ENCODE peak calls at places on chromosomes 4 and X, in five cellular contexts. S, Y, F, G and D are unnamed samples.
A peak's percentile ranks its signal among the peaks of the same experiment; 100 is the strongest.

GRCh38 chr4:84803720-84804119 is 162.8 kb downstream of the WDFY3 start:
- DNase-seq in S (no peak), F (no peak), Y (no peak), G (no peak), D (no peak)

GRCh38 chr4:7938513-7939376 is 916 bp downstream of the AFAP1 start:
- DNase-seq in Y (peak; percentile 68), F (peak; percentile 12), S (no peak), G (no peak), D (no peak)

GRCh38 chr4:140152015-140152703 is 1.8 kb downstream of the MAML3 start:
- DNase-seq in S (no peak), F (no peak), G (peak; percentile 85), Y (peak; percentile 84), D (no peak)

GRCh38 chr4:7206385-7206784 is 14.0 kb downstream of the SORCS2 start:
- DNase-seq in G (no peak), Y (no peak), S (no peak), F (no peak), D (peak; percentile 59)

GRCh38 chr4:88107406-88108107 is 50.9 kb downstream of the ABCG2 start:
- DNase-seq in F (no peak), Y (no peak), G (no peak), S (no peak), D (no peak)

GRCh38 chrX:115709039-115709438 is 148.1 kb downstream of the PLS3 start:
- DNase-seq in G (no peak), F (no peak), S (no peak), Y (no peak), D (no peak)

GRCh38 chr4:152456609-152457008 is 79.3 kb downstream of the FBXW7 start:
- DNase-seq in G (no peak), S (no peak), Y (no peak), F (no peak), D (no peak)

GRCh38 chr4:95508421-95508820 is 40.4 kb downstream of the UNC5C start:
- DNase-seq in G (no peak), S (no peak), F (no peak), Y (no peak), D (no peak)

GRCh38 chr4:110876866-110877265 is 254.0 kb upstream of the PITX2 start:
- DNase-seq in F (no peak), Y (no peak), G (no peak), S (no peak), D (no peak)

GRCh38 chr4:185036842-185037241 is 18.6 kb downstream of the HELT start:
- DNase-seq in S (no peak), G (no peak), F (no peak), Y (no peak), D (no peak)

GRCh38 chr4:121777625-121778024 is 12.7 kb upstream of the SMIM43 start:
- DNase-seq in G (no peak), S (no peak), Y (no peak), F (no peak), D (no peak)

GRCh38 chr4:30716158-30716557 is 4.0 kb upstream of the PCDH7 start:
- DNase-seq in F (no peak), Y (peak; percentile 60), G (no peak), S (no peak), D (no peak)

GRCh38 chrX:156001667-156002021 is 4.1 kb downstream of the IL9R start:
- DNase-seq in S (no peak), G (no peak), F (no peak), Y (no peak), D (no peak)

GRCh38 chr4:16779028-16779675 is 119.3 kb downstream of the LDB2 start:
- DNase-seq in S (no peak), G (no peak), F (no peak), Y (no peak), D (no peak)

GRCh38 chr4:3374011-3374645 is 67.6 kb upstream of the HGFAC start:
- DNase-seq in Y (no peak), S (no peak), G (no peak), F (no peak), D (no peak)

GRCh38 chrX:72540318-72540717 is 32.3 kb downstream of the HDAC8 start:
- DNase-seq in Y (peak; percentile 6), S (no peak), G (no peak), F (no peak), D (no peak)

GRCh38 chr4:9913846-9914245 is 107.5 kb downstream of the SLC2A9 start:
- DNase-seq in S (no peak), Y (no peak), G (no peak), F (no peak), D (no peak)

GRCh38 chrX:41435708-41436107 is 11.4 kb upstream of the NYX start:
- DNase-seq in Y (no peak), G (no peak), F (no peak), S (no peak), D (no peak)

GRCh38 chr4:180751009-180751408 is 1492.2 kb upstream of the TENM3 start:
- DNase-seq in G (no peak), F (no peak), S (no peak), Y (no peak), D (no peak)

GRCh38 chr4:135371137-135371536 is 1169.5 kb upstream of the PABPC4L start:
- DNase-seq in F (no peak), S (no peak), G (no peak), Y (no peak), D (no peak)
- TF ChIP-seq CTCF in F (no peak), S (no peak), G (peak; percentile 31), Y (no peak), D (peak; percentile 37)

DNA sequence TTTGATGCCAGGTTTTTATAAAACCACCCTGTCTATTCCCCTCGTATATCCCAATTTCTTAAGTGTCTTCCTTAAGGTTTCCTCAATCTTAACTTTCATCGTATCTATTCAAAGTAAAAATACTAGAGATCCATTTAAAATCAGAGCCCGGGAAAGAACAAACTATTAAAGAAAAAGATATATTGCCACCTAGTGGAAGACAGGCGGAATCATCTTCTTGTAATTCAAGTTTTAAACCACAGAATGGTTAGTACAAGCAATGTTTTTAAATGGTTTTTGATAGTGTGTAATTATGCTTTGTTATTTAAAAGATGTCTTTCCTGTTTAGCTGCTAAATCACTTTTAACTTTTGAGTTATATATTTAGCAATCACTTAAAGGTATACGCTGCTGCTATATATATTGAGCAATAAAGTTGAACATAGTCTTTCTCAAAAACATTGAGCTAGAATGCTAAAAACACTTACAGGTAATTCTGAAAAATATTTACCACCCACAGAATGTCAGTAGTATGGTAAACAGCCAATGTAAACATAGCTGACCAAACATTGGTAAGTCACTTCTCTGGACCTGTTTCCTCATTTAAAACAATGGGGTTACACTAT is 18.2 kb downstream of the PRDM8 start:
- DNase-seq in G (no peak), S (no peak), Y (peak; percentile 30), F (no peak), D (no peak)
- TF ChIP-seq CTCF in G (peak; percentile 86), S (peak; percentile 38), Y (peak; percentile 50), F (peak; percentile 80), D (peak; percentile 92)

DNA sequence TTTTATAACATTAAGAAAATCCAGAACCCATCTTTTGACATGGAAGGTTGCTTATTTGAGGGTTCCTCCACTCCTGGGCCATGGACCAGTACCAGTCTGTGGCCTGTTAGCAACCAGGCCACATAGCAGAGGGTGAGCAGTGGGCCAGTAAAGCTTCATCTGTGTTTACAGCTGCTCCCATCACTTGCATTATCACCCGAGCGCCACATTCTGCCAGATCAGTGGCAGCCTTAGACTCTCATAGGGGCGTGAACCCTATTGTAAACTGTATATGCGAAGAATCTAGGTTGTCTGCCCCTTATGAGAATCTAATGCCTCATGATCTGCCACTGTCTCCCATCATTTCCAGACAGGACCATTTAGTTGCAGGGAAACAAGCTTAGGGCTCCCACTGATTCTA is 58.6 kb downstream of the NDST4 start:
- DNase-seq in S (no peak), F (no peak), G (no peak), Y (no peak), D (no peak)
- TF ChIP-seq CTCF in S (no peak), F (no peak), G (no peak), Y (no peak), D (no peak)

DNA sequence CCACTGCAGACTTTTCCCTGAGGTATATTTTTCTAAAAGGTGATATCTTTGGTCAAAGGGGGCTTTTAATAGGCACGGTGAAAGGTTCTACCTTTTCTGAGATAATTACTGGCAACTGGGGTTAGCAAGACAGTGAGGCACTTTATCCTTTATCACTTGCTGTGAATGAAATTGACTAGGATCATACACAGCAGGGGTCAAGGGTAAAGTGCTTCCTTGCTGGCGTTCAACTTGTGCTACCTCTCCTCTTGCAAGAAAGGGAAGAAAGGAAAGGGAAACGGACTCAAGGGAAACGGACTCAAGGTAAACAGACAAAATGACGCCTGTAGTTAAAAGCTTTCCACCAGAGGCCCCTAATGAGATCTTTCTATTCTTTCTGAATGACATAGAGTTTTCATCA is 78.6 kb upstream of the RAPGEF2 start:
- DNase-seq in S (no peak), Y (no peak), G (no peak), F (no peak), D (no peak)
- TF ChIP-seq CTCF in S (no peak), Y (no peak), G (no peak), F (no peak), D (no peak)

DNA sequence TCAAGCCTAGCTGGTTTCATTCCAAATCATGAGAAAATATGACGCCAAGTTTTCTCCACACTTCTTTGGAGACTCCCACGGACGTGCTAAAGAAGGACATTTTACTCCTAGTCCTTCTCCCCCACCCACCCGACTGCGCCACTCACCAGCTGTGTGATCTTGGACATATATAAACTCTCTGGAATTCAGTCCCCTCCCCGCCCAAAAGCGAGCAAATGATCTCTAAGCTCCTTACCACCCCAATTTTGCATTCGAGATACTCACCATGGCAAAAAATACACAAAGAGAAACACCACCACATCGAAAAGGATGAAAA is 21.9 kb downstream of the FABP2 start:
- DNase-seq in Y (peak; percentile 54), S (no peak), F (no peak), G (no peak), D (peak; percentile 54)
- TF ChIP-seq CTCF in Y (no peak), S (no peak), F (no peak), G (no peak), D (no peak)

DNA sequence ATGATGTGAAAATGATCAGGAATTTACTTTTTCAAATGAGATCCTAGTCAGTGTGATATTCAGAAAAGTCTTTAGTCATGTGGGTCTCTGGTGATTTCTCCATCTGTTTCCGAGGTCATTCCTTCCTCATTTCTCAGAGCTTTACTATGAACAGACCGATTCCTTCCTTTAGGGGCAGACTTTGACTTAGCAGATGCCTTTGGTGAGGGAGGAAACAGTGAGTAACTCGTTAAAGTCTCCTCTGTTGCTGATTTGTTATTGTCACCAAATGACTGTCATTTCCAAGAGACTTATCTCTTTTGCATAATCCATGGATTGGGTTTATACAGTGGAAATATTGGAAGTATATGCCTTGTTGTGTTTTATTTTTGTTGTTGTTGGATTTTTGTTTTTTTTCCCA is 76.2 kb upstream of the CD99 start:
- DNase-seq in F (no peak), S (peak; percentile 64), G (no peak), Y (peak; percentile 43), D (no peak)
- TF ChIP-seq CTCF in F (peak; percentile 42), S (peak; percentile 43), G (peak; percentile 57), Y (peak; percentile 69), D (peak; percentile 82)

GRCh38 chr4:57308301-57308700 is 198.1 kb upstream of the IGFBP7 start:
- DNase-seq in S (no peak), Y (no peak), G (no peak), F (no peak), D (no peak)

GRCh38 chr4:57305836-57306235 is 195.7 kb upstream of the IGFBP7 start:
- DNase-seq in Y (no peak), F (no peak), G (no peak), S (no peak), D (no peak)

GRCh38 chr4:57303012-57303751 is 193.0 kb upstream of the IGFBP7 start:
- DNase-seq in G (no peak), Y (peak; percentile 23), S (no peak), F (no peak), D (no peak)
- TF ChIP-seq CTCF in G (no peak), Y (no peak), S (no peak), F (no peak), D (peak; percentile 40)